ENCODE peak calls at places on chromosomes 7 and 10, in nine cellular contexts. V is DMS 273 treated with DMSO at 0.1 percent for 48 hours; J is activated CD4-positive, alpha-beta T cell treated with anti-CD3 and anti-CD28 coated beads for 1 hour; U is transverse colon; M is heart left ventricle; T is adrenal gland; C is AG08395; H is EH; G is stomach. N is an unnamed sample.

GRCh38 chr7:33278095-33278494 is 148.7 kb downstream of the BBS9 start:
- DNase-seq in V (no peak), J (no peak), U (no peak), M (no peak), T (no peak), C (no peak), H (no peak), G (no peak), N (no peak)

GRCh38 chr7:104482362-104483042 is 154.1 kb downstream of the LHFPL3 start:
- DNase-seq in V (peak), J (no peak), U (peak), M (no peak), T (no peak), C (no peak), H (no peak), G (no peak), N (no peak)

GRCh38 chr10:113131611-113132330 is 181.7 kb downstream of the TCF7L2 start:
- DNase-seq in V (no peak), J (no peak), U (no peak), M (no peak), T (no peak), C (peak), H (peak), G (no peak), N (no peak)

GRCh38 chr10:132884691-132885271 is 57.6 kb downstream of the CFAP46 start:
- DNase-seq in V (no peak), J (no peak), U (no peak), M (no peak), T (no peak), C (no peak), H (no peak), G (no peak), N (no peak)

GRCh38 chr10:60238408-60239100 is 151.1 kb downstream of the ANK3 start:
- DNase-seq in V (no peak), J (no peak), U (no peak), M (peak), T (no peak), C (peak), H (peak), G (peak), N (peak)

GRCh38 chr10:78170026-78170475 is 136.4 kb downstream of the RPS24 start:
- DNase-seq in V (no peak), J (no peak), U (no peak), M (no peak), T (no peak), C (peak), H (peak), G (no peak), N (no peak)

GRCh38 chr10:98170249-98171117 is 36.0 kb downstream of the R3HCC1L start:
- DNase-seq in V (peak), J (no peak), U (peak), M (peak), T (peak), C (peak), H (peak), G (peak), N (no peak)

GRCh38 chr7:12861070-12861469 is 173.6 kb downstream of the ARL4A start:
- DNase-seq in V (no peak), J (no peak), U (no peak), M (no peak), T (no peak), C (no peak), H (no peak), G (peak), N (no peak)

GRCh38 chr10:121860810-121861209 is 67.0 kb downstream of the ATE1 start:
- DNase-seq in V (no peak), J (no peak), U (no peak), M (no peak), T (no peak), C (no peak), H (no peak), G (no peak), N (no peak)